ENCODE peak calls at places on chromosome 9, in ten cellular contexts. F, T, E, O, G, C, I, H, A and X are unnamed samples.

GRCh38 chr9:85425153-85425611 is 316.6 kb downstream of the AGTPBP1 start:
- DNase-seq in F (no peak), T (peak; percentile 50), E (peak; percentile 33), O (peak; percentile 64), G (peak; percentile 19), C (peak; percentile 13), I (peak; percentile 48), H (peak; percentile 83), A (peak; percentile 41), X (peak; percentile 70)

GRCh38 chr9:18662320-18662719 is 188.4 kb downstream of the ADAMTSL1 start:
- DNase-seq in F (no peak), T (no peak), E (no peak), O (no peak), G (no peak), C (no peak), I (no peak), H (no peak), A (no peak), X (no peak)

GRCh38 chr9:124180557-124180956 is 77.2 kb upstream of the NEK6 start:
- DNase-seq in F (no peak), T (peak; percentile 33), E (no peak), O (no peak), G (peak; percentile 44), C (no peak), I (no peak), H (no peak), A (no peak), X (no peak)

GRCh38 chr9:38687389-38687842 is 32.5 kb downstream of the FAM240B start:
- DNase-seq in F (no peak), T (peak; percentile 39), E (peak; percentile 14), O (peak; percentile 37), G (no peak), C (no peak), I (no peak), H (no peak), A (peak; percentile 49), X (no peak)

GRCh38 chr9:82923410-82924242 is 139.3 kb downstream of the RASEF start:
- DNase-seq in F (no peak), T (peak; percentile 79), E (no peak), O (no peak), G (no peak), C (no peak), I (no peak), H (peak; percentile 63), A (no peak), X (peak; percentile 29)

GRCh38 chr9:93306081-93306480 is 122.1 kb downstream of the WNK2 start:
- DNase-seq in F (no peak), T (no peak), E (no peak), O (no peak), G (no peak), C (no peak), I (no peak), H (no peak), A (no peak), X (no peak)

GRCh38 chr9:4638968-4639367 is 23.1 kb upstream of the PLPP6 start:
- DNase-seq in F (no peak), T (no peak), E (no peak), O (no peak), G (no peak), C (no peak), I (no peak), H (no peak), A (no peak), X (no peak)

GRCh38 chr9:34046784-34047379 is 1.8 kb downstream of the UBAP2 start:
- DNase-seq in F (no peak), T (peak; percentile 22), E (no peak), O (peak; percentile 67), G (peak; percentile 17), C (no peak), I (no peak), H (no peak), A (peak; percentile 28), X (no peak)

GRCh38 chr9:121643473-121643872 is 8.0 kb upstream of the DAB2IP start:
- DNase-seq in F (no peak), T (no peak), E (no peak), O (no peak), G (no peak), C (no peak), I (no peak), H (no peak), A (no peak), X (no peak)

GRCh38 chr9:126379661-126380365 is 53.2 kb downstream of the MVB12B start:
- DNase-seq in F (no peak), T (peak; percentile 52), E (no peak), O (peak; percentile 36), G (no peak), C (no peak), I (no peak), H (no peak), A (no peak), X (no peak)

GRCh38 chr9:37575921-37576721 is at the start of gene FBXO10:
- DNase-seq in F (peak; percentile 28), T (peak; percentile 57), E (no peak), O (no peak), G (peak; percentile 72), C (no peak), I (peak; percentile 74), H (peak; percentile 77), A (peak; percentile 62), X (peak; percentile 47)

GRCh38 chr9:14906654-14907359 is 3.4 kb downstream of the FREM1 start:
- DNase-seq in F (no peak), T (no peak), E (no peak), O (no peak), G (no peak), C (no peak), I (no peak), H (no peak), A (no peak), X (no peak)

GRCh38 chr9:38392235-38393127 is at the start of gene ALDH1B1:
- DNase-seq in F (peak; percentile 60), T (peak; percentile 90), E (peak; percentile 62), O (peak; percentile 86), G (peak; percentile 85), C (peak; percentile 24), I (peak; percentile 98), H (peak; percentile 93), A (peak; percentile 77), X (peak; percentile 91)

GRCh38 chr9:114538241-114538640 is 33.0 kb upstream of the WHRN start:
- DNase-seq in F (no peak), T (no peak), E (no peak), O (no peak), G (no peak), C (no peak), I (no peak), H (no peak), A (peak; percentile 49), X (no peak)

GRCh38 chr9:106859957-106860715 is 2.8 kb upstream of the ZNF462 start:
- DNase-seq in F (no peak), T (peak; percentile 38), E (no peak), O (no peak), G (peak; percentile 55), C (no peak), I (no peak), H (peak; percentile 23), A (no peak), X (no peak)

GRCh38 chr9:128185979-128186965 is 5.1 kb downstream of the CIZ1 start:
- DNase-seq in F (no peak), T (no peak), E (no peak), O (no peak), G (no peak), C (no peak), I (no peak), H (no peak), A (no peak), X (no peak)

GRCh38 chr9:96350866-96351265 is 32.6 kb downstream of the SLC35D2 start:
- DNase-seq in F (no peak), T (no peak), E (no peak), O (no peak), G (no peak), C (no peak), I (no peak), H (no peak), A (no peak), X (no peak)

GRCh38 chr9:114033397-114034103 is 44.5 kb downstream of the AMBP start:
- DNase-seq in F (no peak), T (peak; percentile 25), E (no peak), O (no peak), G (no peak), C (no peak), I (peak; percentile 39), H (peak; percentile 54), A (no peak), X (peak; percentile 32)

GRCh38 chr9:111661802-111662491 is 542 bp downstream of the GNG10 start:
- DNase-seq in F (peak; percentile 18), T (peak; percentile 63), E (peak; percentile 6), O (peak; percentile 70), G (peak; percentile 58), C (no peak), I (peak; percentile 70), H (peak; percentile 42), A (peak; percentile 57), X (peak; percentile 28)